ENCODE peak calls at places on chromosomes 6 and 20, in ten cellular contexts. One of them, this sample, is unnamed.

GRCh38 chr20:63238491-63239126 is 2.9 kb downstream of the BIRC7 start:
- DNase-seq in stromal cell of bone marrow: no peak
- DNase-seq in stimulated activated CD8-positive, alpha-beta memory T cell treated with anti-CD3 and anti-CD28 coated beads, Interleukin-15, amount 100 ng/mL, for 1 hour: no peak
- DNase-seq in posterior cingulate gyrus: no peak
- DNase-seq in aorta: no peak
- DNase-seq in stimulated activated CD4-positive, alpha-beta T cell treated with anti-CD3 and anti-CD28 coated beads, Interleukin-1b, Interleukin-23, amount 100 ng/mL, for 1 hour: no peak
- DNase-seq in T1000: no peak
- DNase-seq in EL: no peak
- DNase-seq in AG09309: no peak
- DNase-seq in GM12865: no peak
- DNase-seq in this sample: no peak

GRCh38 chr6:51932956-51933355 is 154.5 kb downstream of the PKHD1 start:
- DNase-seq in stromal cell of bone marrow: no peak
- DNase-seq in stimulated activated CD8-positive, alpha-beta memory T cell treated with anti-CD3 and anti-CD28 coated beads, Interleukin-15, amount 100 ng/mL, for 1 hour: no peak
- DNase-seq in posterior cingulate gyrus: no peak
- DNase-seq in aorta: no peak
- DNase-seq in stimulated activated CD4-positive, alpha-beta T cell treated with anti-CD3 and anti-CD28 coated beads, Interleukin-1b, Interleukin-23, amount 100 ng/mL, for 1 hour: no peak
- DNase-seq in T1000: no peak
- DNase-seq in EL: no peak
- DNase-seq in AG09309: no peak
- DNase-seq in GM12865: no peak
- DNase-seq in this sample: no peak

GRCh38 chr6:90328004-90328403 is 31.4 kb upstream of the BACH2 start:
- DNase-seq in stromal cell of bone marrow: peak
- DNase-seq in stimulated activated CD8-positive, alpha-beta memory T cell treated with anti-CD3 and anti-CD28 coated beads, Interleukin-15, amount 100 ng/mL, for 1 hour: no peak
- DNase-seq in posterior cingulate gyrus: no peak
- DNase-seq in aorta: no peak
- DNase-seq in stimulated activated CD4-positive, alpha-beta T cell treated with anti-CD3 and anti-CD28 coated beads, Interleukin-1b, Interleukin-23, amount 100 ng/mL, for 1 hour: no peak
- DNase-seq in T1000: no peak
- DNase-seq in EL: peak
- DNase-seq in AG09309: no peak
- DNase-seq in GM12865: no peak
- DNase-seq in this sample: no peak

GRCh38 chr20:952196-952795 is 36.2 kb upstream of the ANGPT4 start:
- DNase-seq in stromal cell of bone marrow: no peak
- DNase-seq in stimulated activated CD8-positive, alpha-beta memory T cell treated with anti-CD3 and anti-CD28 coated beads, Interleukin-15, amount 100 ng/mL, for 1 hour: no peak
- DNase-seq in posterior cingulate gyrus: no peak
- DNase-seq in aorta: no peak
- DNase-seq in stimulated activated CD4-positive, alpha-beta T cell treated with anti-CD3 and anti-CD28 coated beads, Interleukin-1b, Interleukin-23, amount 100 ng/mL, for 1 hour: no peak
- DNase-seq in T1000: no peak
- DNase-seq in EL: no peak
- DNase-seq in AG09309: no peak
- DNase-seq in GM12865: no peak
- DNase-seq in this sample: no peak

GRCh38 chr6:16821834-16822264 is 60.6 kb upstream of the ATXN1 start:
- DNase-seq in stromal cell of bone marrow: no peak
- DNase-seq in stimulated activated CD8-positive, alpha-beta memory T cell treated with anti-CD3 and anti-CD28 coated beads, Interleukin-15, amount 100 ng/mL, for 1 hour: no peak
- DNase-seq in posterior cingulate gyrus: no peak
- DNase-seq in aorta: no peak
- DNase-seq in stimulated activated CD4-positive, alpha-beta T cell treated with anti-CD3 and anti-CD28 coated beads, Interleukin-1b, Interleukin-23, amount 100 ng/mL, for 1 hour: no peak
- DNase-seq in T1000: no peak
- DNase-seq in EL: no peak
- DNase-seq in AG09309: no peak
- DNase-seq in GM12865: no peak
- DNase-seq in this sample: no peak

GRCh38 chr6:6749791-6750434 is 161.4 kb downstream of the LY86 start:
- DNase-seq in stromal cell of bone marrow: peak
- DNase-seq in stimulated activated CD8-positive, alpha-beta memory T cell treated with anti-CD3 and anti-CD28 coated beads, Interleukin-15, amount 100 ng/mL, for 1 hour: no peak
- DNase-seq in posterior cingulate gyrus: peak
- DNase-seq in aorta: peak
- DNase-seq in stimulated activated CD4-positive, alpha-beta T cell treated with anti-CD3 and anti-CD28 coated beads, Interleukin-1b, Interleukin-23, amount 100 ng/mL, for 1 hour: no peak
- DNase-seq in T1000: no peak
- DNase-seq in EL: peak
- DNase-seq in AG09309: peak
- DNase-seq in GM12865: no peak
- DNase-seq in this sample: no peak

GRCh38 chr6:35018184-35018523 is 123.0 kb downstream of the TCP11 start:
- DNase-seq in stromal cell of bone marrow: no peak
- DNase-seq in stimulated activated CD8-positive, alpha-beta memory T cell treated with anti-CD3 and anti-CD28 coated beads, Interleukin-15, amount 100 ng/mL, for 1 hour: no peak
- DNase-seq in posterior cingulate gyrus: no peak
- DNase-seq in aorta: no peak
- DNase-seq in stimulated activated CD4-positive, alpha-beta T cell treated with anti-CD3 and anti-CD28 coated beads, Interleukin-1b, Interleukin-23, amount 100 ng/mL, for 1 hour: no peak
- DNase-seq in T1000: no peak
- DNase-seq in EL: no peak
- DNase-seq in AG09309: no peak
- DNase-seq in GM12865: no peak
- DNase-seq in this sample: no peak

GRCh38 chr6:69735029-69735428 is 61.8 kb downstream of the LMBRD1 start:
- DNase-seq in stromal cell of bone marrow: no peak
- DNase-seq in stimulated activated CD8-positive, alpha-beta memory T cell treated with anti-CD3 and anti-CD28 coated beads, Interleukin-15, amount 100 ng/mL, for 1 hour: no peak
- DNase-seq in posterior cingulate gyrus: no peak
- DNase-seq in aorta: no peak
- DNase-seq in stimulated activated CD4-positive, alpha-beta T cell treated with anti-CD3 and anti-CD28 coated beads, Interleukin-1b, Interleukin-23, amount 100 ng/mL, for 1 hour: no peak
- DNase-seq in T1000: no peak
- DNase-seq in EL: no peak
- DNase-seq in AG09309: no peak
- DNase-seq in GM12865: no peak
- DNase-seq in this sample: no peak

GRCh38 chr20:6468751-6469150 is 298.7 kb upstream of the BMP2 start:
- DNase-seq in stromal cell of bone marrow: no peak
- DNase-seq in stimulated activated CD8-positive, alpha-beta memory T cell treated with anti-CD3 and anti-CD28 coated beads, Interleukin-15, amount 100 ng/mL, for 1 hour: no peak
- DNase-seq in posterior cingulate gyrus: no peak
- DNase-seq in aorta: no peak
- DNase-seq in stimulated activated CD4-positive, alpha-beta T cell treated with anti-CD3 and anti-CD28 coated beads, Interleukin-1b, Interleukin-23, amount 100 ng/mL, for 1 hour: no peak
- DNase-seq in T1000: no peak
- DNase-seq in EL: no peak
- DNase-seq in AG09309: no peak
- DNase-seq in GM12865: no peak
- DNase-seq in this sample: no peak

GRCh38 chr6:168599118-168599494 is 158.1 kb downstream of the SMOC2 start:
- DNase-seq in stromal cell of bone marrow: no peak
- DNase-seq in stimulated activated CD8-positive, alpha-beta memory T cell treated with anti-CD3 and anti-CD28 coated beads, Interleukin-15, amount 100 ng/mL, for 1 hour: no peak
- DNase-seq in posterior cingulate gyrus: no peak
- DNase-seq in aorta: no peak
- DNase-seq in stimulated activated CD4-positive, alpha-beta T cell treated with anti-CD3 and anti-CD28 coated beads, Interleukin-1b, Interleukin-23, amount 100 ng/mL, for 1 hour: no peak
- DNase-seq in T1000: no peak
- DNase-seq in EL: no peak
- DNase-seq in AG09309: no peak
- DNase-seq in GM12865: no peak
- DNase-seq in this sample: no peak

GRCh38 chr20:33443006-33443511 is 504 bp downstream of the SNTA1 start:
- DNase-seq in stromal cell of bone marrow: no peak
- DNase-seq in stimulated activated CD8-positive, alpha-beta memory T cell treated with anti-CD3 and anti-CD28 coated beads, Interleukin-15, amount 100 ng/mL, for 1 hour: no peak
- DNase-seq in posterior cingulate gyrus: no peak
- DNase-seq in aorta: peak
- DNase-seq in stimulated activated CD4-positive, alpha-beta T cell treated with anti-CD3 and anti-CD28 coated beads, Interleukin-1b, Interleukin-23, amount 100 ng/mL, for 1 hour: no peak
- DNase-seq in T1000: no peak
- DNase-seq in EL: no peak
- DNase-seq in AG09309: no peak
- DNase-seq in GM12865: peak
- DNase-seq in this sample: no peak

GRCh38 chr6:31037169-31037568 is 26.9 kb downstream of the MUC22 start:
- DNase-seq in stromal cell of bone marrow: peak
- DNase-seq in stimulated activated CD8-positive, alpha-beta memory T cell treated with anti-CD3 and anti-CD28 coated beads, Interleukin-15, amount 100 ng/mL, for 1 hour: no peak
- DNase-seq in posterior cingulate gyrus: peak
- DNase-seq in aorta: no peak
- DNase-seq in stimulated activated CD4-positive, alpha-beta T cell treated with anti-CD3 and anti-CD28 coated beads, Interleukin-1b, Interleukin-23, amount 100 ng/mL, for 1 hour: no peak
- DNase-seq in T1000: no peak
- DNase-seq in EL: no peak
- DNase-seq in AG09309: no peak
- DNase-seq in GM12865: no peak
- DNase-seq in this sample: no peak

GRCh38 chr20:60986757-60987156 is 265.3 kb upstream of the CDH4 start:
- DNase-seq in stromal cell of bone marrow: no peak
- DNase-seq in stimulated activated CD8-positive, alpha-beta memory T cell treated with anti-CD3 and anti-CD28 coated beads, Interleukin-15, amount 100 ng/mL, for 1 hour: no peak
- DNase-seq in posterior cingulate gyrus: no peak
- DNase-seq in aorta: no peak
- DNase-seq in stimulated activated CD4-positive, alpha-beta T cell treated with anti-CD3 and anti-CD28 coated beads, Interleukin-1b, Interleukin-23, amount 100 ng/mL, for 1 hour: no peak
- DNase-seq in T1000: no peak
- DNase-seq in EL: no peak
- DNase-seq in AG09309: no peak
- DNase-seq in GM12865: no peak
- DNase-seq in this sample: no peak

GRCh38 chr20:57595041-57596030 is 24.9 kb downstream of the ZBP1 start:
- DNase-seq in stromal cell of bone marrow: no peak
- DNase-seq in stimulated activated CD8-positive, alpha-beta memory T cell treated with anti-CD3 and anti-CD28 coated beads, Interleukin-15, amount 100 ng/mL, for 1 hour: no peak
- DNase-seq in posterior cingulate gyrus: no peak
- DNase-seq in aorta: peak
- DNase-seq in stimulated activated CD4-positive, alpha-beta T cell treated with anti-CD3 and anti-CD28 coated beads, Interleukin-1b, Interleukin-23, amount 100 ng/mL, for 1 hour: no peak
- DNase-seq in T1000: no peak
- DNase-seq in EL: no peak
- DNase-seq in AG09309: no peak
- DNase-seq in GM12865: no peak
- DNase-seq in this sample: no peak

GRCh38 chr20:21503345-21503744 is 10.5 kb downstream of the NKX2-2 start:
- DNase-seq in stromal cell of bone marrow: peak
- DNase-seq in stimulated activated CD8-positive, alpha-beta memory T cell treated with anti-CD3 and anti-CD28 coated beads, Interleukin-15, amount 100 ng/mL, for 1 hour: no peak
- DNase-seq in posterior cingulate gyrus: no peak
- DNase-seq in aorta: no peak
- DNase-seq in stimulated activated CD4-positive, alpha-beta T cell treated with anti-CD3 and anti-CD28 coated beads, Interleukin-1b, Interleukin-23, amount 100 ng/mL, for 1 hour: no peak
- DNase-seq in T1000: no peak
- DNase-seq in EL: peak
- DNase-seq in AG09309: peak
- DNase-seq in GM12865: peak
- DNase-seq in this sample: no peak

GRCh38 chr6:161021978-161022743 is 30.6 kb downstream of the MAP3K4 start:
- DNase-seq in stromal cell of bone marrow: no peak
- DNase-seq in stimulated activated CD8-positive, alpha-beta memory T cell treated with anti-CD3 and anti-CD28 coated beads, Interleukin-15, amount 100 ng/mL, for 1 hour: no peak
- DNase-seq in posterior cingulate gyrus: no peak
- DNase-seq in aorta: no peak
- DNase-seq in stimulated activated CD4-positive, alpha-beta T cell treated with anti-CD3 and anti-CD28 coated beads, Interleukin-1b, Interleukin-23, amount 100 ng/mL, for 1 hour: no peak
- DNase-seq in T1000: no peak
- DNase-seq in EL: no peak
- DNase-seq in AG09309: no peak
- DNase-seq in GM12865: no peak
- DNase-seq in this sample: no peak

GRCh38 chr20:9038791-9039190 is 30.1 kb upstream of the PLCB4 start:
- DNase-seq in stromal cell of bone marrow: peak
- DNase-seq in stimulated activated CD8-positive, alpha-beta memory T cell treated with anti-CD3 and anti-CD28 coated beads, Interleukin-15, amount 100 ng/mL, for 1 hour: no peak
- DNase-seq in posterior cingulate gyrus: no peak
- DNase-seq in aorta: no peak
- DNase-seq in stimulated activated CD4-positive, alpha-beta T cell treated with anti-CD3 and anti-CD28 coated beads, Interleukin-1b, Interleukin-23, amount 100 ng/mL, for 1 hour: no peak
- DNase-seq in T1000: no peak
- DNase-seq in EL: peak
- DNase-seq in AG09309: peak
- DNase-seq in GM12865: no peak
- DNase-seq in this sample: no peak

GRCh38 chr6:47047479-47048411 is 5.6 kb upstream of the ADGRF1 start:
- DNase-seq in stromal cell of bone marrow: peak
- DNase-seq in stimulated activated CD8-positive, alpha-beta memory T cell treated with anti-CD3 and anti-CD28 coated beads, Interleukin-15, amount 100 ng/mL, for 1 hour: no peak
- DNase-seq in posterior cingulate gyrus: peak
- DNase-seq in aorta: no peak
- DNase-seq in stimulated activated CD4-positive, alpha-beta T cell treated with anti-CD3 and anti-CD28 coated beads, Interleukin-1b, Interleukin-23, amount 100 ng/mL, for 1 hour: no peak
- DNase-seq in T1000: peak
- DNase-seq in EL: peak
- DNase-seq in AG09309: peak
- DNase-seq in GM12865: peak
- DNase-seq in this sample: peak

GRCh38 chr6:54267798-54268197 is 40.4 kb upstream of the TINAG start:
- DNase-seq in stromal cell of bone marrow: no peak
- DNase-seq in stimulated activated CD8-positive, alpha-beta memory T cell treated with anti-CD3 and anti-CD28 coated beads, Interleukin-15, amount 100 ng/mL, for 1 hour: no peak
- DNase-seq in posterior cingulate gyrus: no peak
- DNase-seq in aorta: no peak
- DNase-seq in stimulated activated CD4-positive, alpha-beta T cell treated with anti-CD3 and anti-CD28 coated beads, Interleukin-1b, Interleukin-23, amount 100 ng/mL, for 1 hour: no peak
- DNase-seq in T1000: no peak
- DNase-seq in EL: peak
- DNase-seq in AG09309: no peak
- DNase-seq in GM12865: peak
- DNase-seq in this sample: no peak

GRCh38 chr20:48841861-48842529 is 14.2 kb upstream of the PREX1 start:
- DNase-seq in stromal cell of bone marrow: peak
- DNase-seq in stimulated activated CD8-positive, alpha-beta memory T cell treated with anti-CD3 and anti-CD28 coated beads, Interleukin-15, amount 100 ng/mL, for 1 hour: no peak
- DNase-seq in posterior cingulate gyrus: no peak
- DNase-seq in aorta: no peak
- DNase-seq in stimulated activated CD4-positive, alpha-beta T cell treated with anti-CD3 and anti-CD28 coated beads, Interleukin-1b, Interleukin-23, amount 100 ng/mL, for 1 hour: no peak
- DNase-seq in T1000: peak
- DNase-seq in EL: peak
- DNase-seq in AG09309: no peak
- DNase-seq in GM12865: no peak
- DNase-seq in this sample: no peak

GRCh38 chr6:1604347-1604990 is 5.2 kb upstream of the FOXC1 start:
- DNase-seq in stromal cell of bone marrow: no peak
- DNase-seq in stimulated activated CD8-positive, alpha-beta memory T cell treated with anti-CD3 and anti-CD28 coated beads, Interleukin-15, amount 100 ng/mL, for 1 hour: peak
- DNase-seq in posterior cingulate gyrus: peak
- DNase-seq in aorta: peak
- DNase-seq in stimulated activated CD4-positive, alpha-beta T cell treated with anti-CD3 and anti-CD28 coated beads, Interleukin-1b, Interleukin-23, amount 100 ng/mL, for 1 hour: no peak
- DNase-seq in T1000: peak
- DNase-seq in EL: peak
- DNase-seq in AG09309: no peak
- DNase-seq in GM12865: peak
- DNase-seq in this sample: peak

GRCh38 chr20:45944151-45944964 is 9.9 kb downstream of the PCIF1 start:
- DNase-seq in stromal cell of bone marrow: no peak
- DNase-seq in stimulated activated CD8-positive, alpha-beta memory T cell treated with anti-CD3 and anti-CD28 coated beads, Interleukin-15, amount 100 ng/mL, for 1 hour: no peak
- DNase-seq in posterior cingulate gyrus: no peak
- DNase-seq in aorta: no peak
- DNase-seq in stimulated activated CD4-positive, alpha-beta T cell treated with anti-CD3 and anti-CD28 coated beads, Interleukin-1b, Interleukin-23, amount 100 ng/mL, for 1 hour: no peak
- DNase-seq in T1000: no peak
- DNase-seq in EL: no peak
- DNase-seq in AG09309: no peak
- DNase-seq in GM12865: no peak
- DNase-seq in this sample: no peak

GRCh38 chr20:58994390-58995159 is 12.5 kb downstream of the CTSZ start:
- DNase-seq in stromal cell of bone marrow: no peak
- DNase-seq in stimulated activated CD8-positive, alpha-beta memory T cell treated with anti-CD3 and anti-CD28 coated beads, Interleukin-15, amount 100 ng/mL, for 1 hour: no peak
- DNase-seq in posterior cingulate gyrus: no peak
- DNase-seq in aorta: no peak
- DNase-seq in stimulated activated CD4-positive, alpha-beta T cell treated with anti-CD3 and anti-CD28 coated beads, Interleukin-1b, Interleukin-23, amount 100 ng/mL, for 1 hour: no peak
- DNase-seq in T1000: no peak
- DNase-seq in EL: no peak
- DNase-seq in AG09309: no peak
- DNase-seq in GM12865: no peak
- DNase-seq in this sample: no peak

GRCh38 chr6:73969982-73970960 is 274.3 kb downstream of the CD109 start:
- DNase-seq in stromal cell of bone marrow: peak
- DNase-seq in stimulated activated CD8-positive, alpha-beta memory T cell treated with anti-CD3 and anti-CD28 coated beads, Interleukin-15, amount 100 ng/mL, for 1 hour: no peak
- DNase-seq in posterior cingulate gyrus: no peak
- DNase-seq in aorta: no peak
- DNase-seq in stimulated activated CD4-positive, alpha-beta T cell treated with anti-CD3 and anti-CD28 coated beads, Interleukin-1b, Interleukin-23, amount 100 ng/mL, for 1 hour: no peak
- DNase-seq in T1000: no peak
- DNase-seq in EL: peak
- DNase-seq in AG09309: peak
- DNase-seq in GM12865: peak
- DNase-seq in this sample: no peak

GRCh38 chr20:46122071-46122470 is 4.0 kb downstream of the CD40 start:
- DNase-seq in stromal cell of bone marrow: peak
- DNase-seq in stimulated activated CD8-positive, alpha-beta memory T cell treated with anti-CD3 and anti-CD28 coated beads, Interleukin-15, amount 100 ng/mL, for 1 hour: no peak
- DNase-seq in posterior cingulate gyrus: no peak
- DNase-seq in aorta: no peak
- DNase-seq in stimulated activated CD4-positive, alpha-beta T cell treated with anti-CD3 and anti-CD28 coated beads, Interleukin-1b, Interleukin-23, amount 100 ng/mL, for 1 hour: no peak
- DNase-seq in T1000: no peak
- DNase-seq in EL: peak
- DNase-seq in AG09309: no peak
- DNase-seq in GM12865: no peak
- DNase-seq in this sample: no peak

GRCh38 chr6:5723905-5724691 is 282.6 kb downstream of the NRN1 start:
- DNase-seq in stromal cell of bone marrow: no peak
- DNase-seq in stimulated activated CD8-positive, alpha-beta memory T cell treated with anti-CD3 and anti-CD28 coated beads, Interleukin-15, amount 100 ng/mL, for 1 hour: no peak
- DNase-seq in posterior cingulate gyrus: no peak
- DNase-seq in aorta: peak
- DNase-seq in stimulated activated CD4-positive, alpha-beta T cell treated with anti-CD3 and anti-CD28 coated beads, Interleukin-1b, Interleukin-23, amount 100 ng/mL, for 1 hour: no peak
- DNase-seq in T1000: no peak
- DNase-seq in EL: no peak
- DNase-seq in AG09309: no peak
- DNase-seq in GM12865: peak
- DNase-seq in this sample: no peak

GRCh38 chr6:32832535-32832934 is 6.0 kb downstream of the TAP2 start:
- DNase-seq in stromal cell of bone marrow: no peak
- DNase-seq in stimulated activated CD8-positive, alpha-beta memory T cell treated with anti-CD3 and anti-CD28 coated beads, Interleukin-15, amount 100 ng/mL, for 1 hour: no peak
- DNase-seq in posterior cingulate gyrus: no peak
- DNase-seq in aorta: no peak
- DNase-seq in stimulated activated CD4-positive, alpha-beta T cell treated with anti-CD3 and anti-CD28 coated beads, Interleukin-1b, Interleukin-23, amount 100 ng/mL, for 1 hour: no peak
- DNase-seq in T1000: no peak
- DNase-seq in EL: no peak
- DNase-seq in AG09309: no peak
- DNase-seq in GM12865: no peak
- DNase-seq in this sample: no peak

GRCh38 chr6:35363293-35363750 is 21.0 kb downstream of the PPARD start:
- DNase-seq in stromal cell of bone marrow: no peak
- DNase-seq in stimulated activated CD8-positive, alpha-beta memory T cell treated with anti-CD3 and anti-CD28 coated beads, Interleukin-15, amount 100 ng/mL, for 1 hour: no peak
- DNase-seq in posterior cingulate gyrus: no peak
- DNase-seq in aorta: no peak
- DNase-seq in stimulated activated CD4-positive, alpha-beta T cell treated with anti-CD3 and anti-CD28 coated beads, Interleukin-1b, Interleukin-23, amount 100 ng/mL, for 1 hour: no peak
- DNase-seq in T1000: no peak
- DNase-seq in EL: no peak
- DNase-seq in AG09309: no peak
- DNase-seq in GM12865: no peak
- DNase-seq in this sample: no peak

This sample was measured in anterior cingulate cortex.